ENCODE peak calls at places on chromosomes 2 and 18, in nine cellular contexts. E is HCT116, Z is HepG2, W is GM23338, U is stomach, S is upper lobe of left lung, B is SK-N-SH, V is transverse colon, J is endothelial cell of umbilical vein. O is an unnamed sample.

GRCh38 chr18:48806551-48807261 is 144.1 kb downstream of the SMAD7 start:
- DNase-seq in J (no peak), Z (no peak), U (peak), S (peak), V (peak), B (no peak), E (peak), W (peak), O (peak)

GRCh38 chr2:37629529-37629928 is 41.9 kb downstream of the CDC42EP3 start:
- DNase-seq in Z (no peak), B (no peak), J (no peak), V (no peak), S (no peak), E (no peak), W (no peak), U (no peak), O (no peak)

GRCh38 chr2:162474006-162474405 is 130.1 kb downstream of the GCA start:
- DNase-seq in J (no peak), E (no peak), B (no peak), V (no peak), U (no peak), S (no peak), Z (no peak), W (no peak), O (no peak)

GRCh38 chr2:32135409-32135808 is 30.3 kb upstream of the SLC30A6 start:
- DNase-seq in S (no peak), J (peak), Z (peak), B (peak), E (peak), W (peak), U (no peak), V (peak), O (no peak)

GRCh38 chr2:172870396-172870795 is 134.8 kb downstream of the RAPGEF4 start:
- DNase-seq in V (no peak), S (no peak), B (no peak), Z (no peak), W (no peak), E (no peak), J (no peak), U (no peak), O (no peak)

GRCh38 chr2:218387369-218388194 is 5.5 kb downstream of the SLC11A1 start:
- DNase-seq in Z (peak), E (no peak), S (peak), U (peak), B (peak), V (peak), W (peak), J (peak), O (peak)

GRCh38 chr2:122643725-122644329 is 888.4 kb downstream of the TSN start:
- DNase-seq in S (no peak), V (no peak), E (no peak), U (no peak), J (no peak), W (no peak), Z (no peak), B (peak), O (no peak)

GRCh38 chr2:240519396-240520142 is 38.2 kb downstream of the ANKMY1 start:
- DNase-seq in U (no peak), E (no peak), B (no peak), V (no peak), J (no peak), Z (no peak), W (peak), S (peak), O (no peak)

GRCh38 chr2:61180686-61181085 is 18.7 kb downstream of the C2orf74 start:
- DNase-seq in Z (no peak), J (no peak), W (no peak), E (no peak), U (no peak), S (no peak), B (no peak), V (no peak), O (no peak)

GRCh38 chr2:23425886-23426283 is 40.9 kb downstream of the KLHL29 start:
- DNase-seq in S (no peak), J (no peak), E (no peak), Z (no peak), B (no peak), W (no peak), V (no peak), U (no peak), O (no peak)

GRCh38 chr2:45207105-45207504 is 197.9 kb upstream of the SIX2 start:
- DNase-seq in Z (no peak), B (no peak), V (no peak), J (peak), S (no peak), U (no peak), W (no peak), E (no peak), O (no peak)

GRCh38 chr2:197965756-197966155 is 161.4 kb downstream of the PLCL1 start:
- DNase-seq in J (no peak), S (no peak), E (no peak), U (no peak), V (no peak), B (no peak), Z (no peak), W (no peak), O (no peak)

GRCh38 chr2:70433315-70433714 is 120.3 kb downstream of the TGFA start:
- DNase-seq in J (no peak), Z (no peak), E (no peak), V (no peak), B (no peak), S (no peak), W (no peak), U (no peak), O (no peak)

GRCh38 chr2:135190799-135191198 is 138.7 kb downstream of the RAB3GAP1 start:
- DNase-seq in B (no peak), U (no peak), S (no peak), J (no peak), V (no peak), Z (no peak), E (no peak), W (no peak), O (no peak)

GRCh38 chr2:150480241-150480640 is 7.2 kb downstream of the RND3 start:
- DNase-seq in Z (no peak), S (no peak), W (no peak), B (no peak), E (no peak), V (no peak), J (peak), U (peak), O (peak)

GRCh38 chr18:5476961-5477800 is 66.6 kb downstream of the EPB41L3 start:
- DNase-seq in J (peak), B (no peak), Z (no peak), W (peak), S (no peak), V (no peak), U (no peak), E (no peak), O (no peak)

GRCh38 chr2:164826293-164827243 is 15.1 kb downstream of the COBLL1 start:
- DNase-seq in B (peak), J (peak), V (peak), S (peak), W (peak), Z (peak), U (peak), E (no peak), O (no peak)

GRCh38 chr2:111157798-111158197 is 37.1 kb downstream of the BCL2L11 start:
- DNase-seq in J (no peak), U (no peak), S (no peak), V (peak), W (no peak), E (no peak), B (no peak), Z (no peak), O (no peak)

GRCh38 chr18:22681912-22682311 is 251.2 kb upstream of the RBBP8 start:
- DNase-seq in S (no peak), E (no peak), B (no peak), V (no peak), J (no peak), U (no peak), W (no peak), Z (no peak), O (no peak)

GRCh38 chr18:44341759-44342158 is 338.9 kb upstream of the SETBP1 start:
- DNase-seq in W (no peak), Z (no peak), E (no peak), S (no peak), U (no peak), V (no peak), B (no peak), J (no peak), O (no peak)

GRCh38 chr2:18413794-18414396 is 146.6 kb downstream of the RDH14 start:
- DNase-seq in S (no peak), E (peak), J (peak), Z (no peak), U (no peak), B (no peak), W (no peak), V (no peak), O (peak)

GRCh38 chr2:239679755-239680154 is 278.9 kb upstream of the HDAC4 start:
- DNase-seq in V (no peak), S (no peak), E (no peak), J (no peak), U (no peak), Z (no peak), W (no peak), B (no peak), O (no peak)

GRCh38 chr2:241882090-241882625 is 12.6 kb downstream of the RTP5 start:
- DNase-seq in Z (no peak), S (no peak), U (peak), V (peak), W (peak), J (no peak), E (no peak), B (peak), O (peak)

GRCh38 chr2:25341031-25341727 is 546 bp downstream of the DNMT3A start:
- DNase-seq in E (no peak), B (peak), V (peak), U (peak), S (no peak), J (no peak), Z (no peak), W (no peak), O (no peak)

GRCh38 chr2:165576409-165576808 is 106.9 kb downstream of the CSRNP3 start:
- DNase-seq in W (no peak), V (no peak), E (no peak), S (no peak), U (no peak), J (no peak), Z (no peak), B (no peak), O (no peak)

GRCh38 chr2:158181171-158181570 is 79.5 kb downstream of the UPP2 start:
- DNase-seq in E (no peak), V (no peak), J (no peak), B (no peak), W (no peak), Z (peak), U (no peak), S (no peak), O (no peak)

GRCh38 chr2:162926501-162926900 is 87.9 kb upstream of the KCNH7 start:
- DNase-seq in W (no peak), U (no peak), Z (peak), B (no peak), E (peak), J (no peak), V (no peak), S (no peak), O (no peak)

GRCh38 chr2:150178591-150178990 is 308.9 kb downstream of the RND3 start:
- DNase-seq in S (no peak), V (no peak), Z (no peak), J (no peak), B (no peak), W (no peak), U (no peak), E (no peak), O (no peak)

GRCh38 chr2:219497495-219498279 is 1.0 kb upstream of the GMPPA start:
- DNase-seq in E (peak), B (peak), U (peak), Z (peak), S (peak), V (peak), J (peak), W (peak), O (peak)

GRCh38 chr2:188291142-188291616 is 495 bp upstream of the GULP1 start:
- DNase-seq in Z (no peak), B (peak), S (peak), J (peak), E (no peak), V (peak), U (peak), W (no peak), O (no peak)

GRCh38 chr2:20600756-20601325 is 50.1 kb downstream of the HS1BP3 start:
- DNase-seq in E (no peak), U (no peak), W (no peak), Z (no peak), S (no peak), J (peak), B (no peak), V (no peak), O (no peak)

GRCh38 chr2:20596973-20597867 is 53.7 kb downstream of the HS1BP3 start:
- DNase-seq in V (peak), W (no peak), B (no peak), U (peak), E (no peak), Z (peak), S (peak), J (peak), O (peak)

GRCh38 chr2:20599861-20600461 is 50.9 kb downstream of the HS1BP3 start:
- DNase-seq in J (peak), V (peak), B (no peak), S (peak), E (no peak), W (no peak), U (peak), Z (no peak), O (peak)

GRCh38 chr2:20597868-20598183 is 53.1 kb downstream of the HS1BP3 start:
- DNase-seq in U (no peak), E (no peak), V (peak), J (no peak), B (no peak), Z (no peak), W (no peak), S (peak), O (peak)

DNA sequence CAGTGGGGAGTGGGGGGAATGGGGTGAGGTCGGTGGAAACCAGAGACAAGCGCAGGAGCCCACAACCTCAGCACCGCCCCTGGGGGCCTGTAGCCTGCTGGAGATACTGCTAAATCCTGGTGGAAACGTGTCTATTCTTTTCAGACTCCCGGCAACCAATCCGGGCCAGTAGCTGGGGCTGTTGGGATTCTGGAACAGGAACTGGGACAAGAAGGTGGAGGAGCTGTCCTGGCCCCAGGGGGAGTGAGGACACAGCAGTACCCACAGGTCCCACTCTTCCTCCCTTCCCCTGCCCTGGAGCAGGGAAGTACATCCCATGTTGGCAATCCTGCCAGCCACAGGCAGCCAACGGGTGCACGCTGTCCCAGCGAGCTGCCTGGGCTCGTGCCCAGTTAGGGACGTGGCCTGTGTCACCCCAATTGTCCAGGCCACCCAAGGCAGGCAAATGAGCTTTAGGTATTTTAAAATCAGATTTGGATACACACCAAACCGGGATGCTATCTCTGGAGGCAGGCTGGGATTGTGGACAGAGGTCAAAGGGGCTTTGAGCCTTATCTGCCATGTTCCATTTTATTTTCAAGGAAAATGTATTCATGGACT is 51.8 kb downstream of the HS1BP3 start:
- DNase-seq in U (peak), V (peak), Z (no peak), J (peak), W (no peak), S (peak), B (peak), E (no peak), O (peak)
- TF ChIP-seq POLR2AphosphoS5 in U (peak), V (no peak), Z (no peak), J (no peak), W (no peak), S (peak), B (no peak), E (no peak), O (peak)

DNA sequence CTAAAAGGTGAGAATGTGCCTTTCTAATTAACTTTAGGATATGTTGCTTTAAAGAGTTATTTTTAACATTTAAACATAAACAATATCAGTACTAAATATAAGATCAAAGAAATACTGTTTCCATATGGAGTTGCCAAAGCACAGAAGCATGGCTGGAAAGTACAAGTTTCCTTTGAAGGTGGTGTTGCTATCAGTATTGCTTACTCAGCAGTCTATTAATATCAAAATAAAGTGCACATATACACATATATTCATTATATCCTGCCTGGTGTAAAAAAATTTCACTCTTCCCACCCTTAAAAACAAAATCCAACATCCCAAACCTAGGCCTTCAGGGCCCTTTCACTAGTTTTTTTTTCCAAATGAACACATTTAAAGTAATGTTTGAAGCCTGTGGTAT is 192.8 kb upstream of the MEIS1 start:
- DNase-seq in Z (no peak), S (no peak), E (no peak), V (no peak), U (no peak), B (no peak), J (no peak), W (no peak), O (no peak)
- TF ChIP-seq POLR2AphosphoS5 in Z (no peak), S (no peak), E (no peak), V (no peak), U (no peak), B (no peak), J (no peak), W (no peak), O (no peak)

DNA sequence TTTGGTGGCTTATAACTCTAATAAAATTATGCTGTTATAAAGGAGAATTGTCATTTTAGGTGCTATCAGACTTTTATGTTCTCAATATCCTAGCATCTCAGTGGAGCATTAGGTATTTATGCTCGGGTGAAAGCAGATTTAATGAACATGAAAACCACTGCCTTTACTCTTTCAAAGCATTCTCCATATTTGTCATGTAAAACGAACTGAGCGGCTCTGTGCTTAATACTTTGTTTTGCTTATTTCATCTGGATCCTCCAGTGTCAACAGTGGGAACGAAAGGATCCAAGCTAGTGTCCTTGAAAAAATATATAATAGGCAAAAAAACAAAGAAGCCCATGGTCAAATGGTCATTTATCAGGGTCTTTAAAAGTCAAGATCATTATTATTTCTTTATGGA is 53.5 kb downstream of the THSD7B start:
- DNase-seq in U (no peak), W (peak), B (no peak), E (no peak), Z (no peak), S (no peak), V (no peak), J (no peak), O (no peak)
- TF ChIP-seq POLR2AphosphoS5 in U (no peak), W (no peak), B (no peak), E (no peak), Z (no peak), S (no peak), V (no peak), J (no peak), O (no peak)

DNA sequence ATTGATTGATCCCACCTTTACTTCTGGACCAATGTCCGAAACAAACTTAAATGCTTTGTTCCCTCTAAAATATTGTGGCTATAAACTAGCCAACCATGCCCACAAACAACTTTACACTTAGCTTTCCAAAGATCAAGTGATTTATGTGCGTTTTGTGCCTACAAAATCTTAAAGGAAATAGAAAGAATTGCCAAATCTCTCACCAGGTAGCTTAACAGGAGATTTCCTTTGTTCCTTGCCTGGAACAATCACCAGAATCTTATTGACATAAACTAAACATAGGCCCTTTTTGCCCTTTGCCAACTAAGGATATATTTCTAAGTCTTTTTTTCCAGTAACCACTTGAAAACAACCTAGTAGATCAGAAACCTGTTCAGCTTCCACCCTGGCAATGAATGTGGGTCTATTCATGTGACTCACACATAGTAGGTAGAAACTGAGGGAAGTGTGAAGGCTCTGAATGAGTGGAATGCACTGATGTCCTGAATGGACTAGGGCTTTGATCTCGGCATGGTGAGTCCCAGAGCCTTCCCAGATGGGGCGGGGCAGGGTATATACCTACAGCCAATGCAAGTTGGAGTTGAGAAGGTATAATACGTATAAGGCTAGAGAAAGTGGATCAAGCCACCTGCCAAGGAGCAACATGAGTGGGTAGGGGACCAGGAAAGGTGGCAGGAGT is 94.6 kb upstream of the PPP1CB start:
- DNase-seq in B (no peak), W (no peak), V (peak), S (no peak), E (peak), J (no peak), Z (peak), U (peak), O (peak)
- TF ChIP-seq POLR2AphosphoS5 in B (no peak), W (no peak), V (no peak), S (no peak), E (no peak), J (no peak), Z (no peak), U (no peak), O (no peak)

GRCh38 chr18:51025512-51025911 is 4.5 kb upstream of the SMAD4 start:
- DNase-seq in B (no peak), J (no peak), W (no peak), V (no peak), S (no peak), U (no peak), E (no peak), Z (no peak), O (no peak)

GRCh38 chr18:51017140-51017874 is 12.7 kb upstream of the SMAD4 start:
- DNase-seq in S (no peak), V (no peak), U (no peak), W (peak), B (no peak), Z (no peak), E (no peak), J (no peak), O (no peak)

GRCh38 chr18:51021226-51021965 is 8.6 kb upstream of the SMAD4 start:
- DNase-seq in V (no peak), Z (no peak), J (no peak), U (no peak), E (no peak), B (no peak), S (no peak), W (no peak), O (no peak)

DNA sequence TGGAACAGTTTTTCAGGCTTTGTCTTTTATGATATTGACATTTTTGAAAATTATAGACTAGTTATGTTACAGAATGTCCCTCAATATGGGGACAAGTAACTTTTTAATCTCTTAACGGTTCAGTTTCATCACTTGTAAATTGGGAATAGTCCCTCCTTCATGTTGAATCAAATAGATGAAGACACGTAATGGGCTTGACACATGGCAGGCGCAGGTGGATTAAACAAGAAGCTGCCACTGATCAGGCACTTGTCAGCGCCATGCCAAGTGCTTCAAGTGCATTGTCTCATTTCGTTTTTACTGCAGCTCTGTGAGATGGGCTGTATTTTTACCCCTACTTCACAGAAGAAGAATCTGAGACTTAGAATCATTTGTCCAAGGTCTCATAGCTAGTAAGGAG is 9.5 kb upstream of the SMAD4 start:
- DNase-seq in E (no peak), S (no peak), B (no peak), J (no peak), Z (no peak), U (no peak), W (no peak), V (no peak), O (no peak)
- TF ChIP-seq POLR2AphosphoS5 in E (no peak), S (no peak), B (no peak), J (no peak), Z (no peak), U (no peak), W (no peak), V (no peak), O (no peak)